ENCODE peak calls at places on chromosomes 11 and 22, in eight cellular contexts. X, Z, D, R, C, O, J and V are unnamed samples.

GRCh38 chr22:45455621-45456020 is 42.1 kb downstream of the RIBC2 start:
- DNase-seq in C (no peak), O (no peak), J (no peak), Z (no peak), R (no peak), D (no peak), X (no peak), V (no peak)

GRCh38 chr11:94641167-94641761 is 74.1 kb downstream of the PIWIL4 start:
- DNase-seq in C (no peak), D (no peak), R (no peak), O (peak; percentile 58), X (no peak), J (no peak), Z (no peak), V (no peak)

GRCh38 chr11:100776212-100776896 is 89.3 kb downstream of the ARHGAP42 start:
- DNase-seq in D (peak; percentile 21), J (no peak), Z (no peak), O (no peak), C (no peak), X (no peak), R (no peak), V (no peak)

GRCh38 chr11:10564692-10565318 is 3.7 kb downstream of the LYVE1 start:
- DNase-seq in D (no peak), C (no peak), R (no peak), Z (no peak), X (no peak), J (no peak), O (no peak), V (no peak)

GRCh38 chr11:108224908-108225786 is 2.3 kb downstream of the ATM start:
- DNase-seq in R (peak; percentile 25), C (no peak), Z (peak; percentile 61), J (no peak), X (no peak), O (no peak), D (no peak), V (no peak)

GRCh38 chr22:19242699-19243098 is 48.8 kb downstream of the CLTCL1 start:
- DNase-seq in O (no peak), C (no peak), R (no peak), Z (no peak), X (no peak), J (no peak), D (no peak), V (no peak)

GRCh38 chr11:64348611-64349387 is 8.8 kb downstream of the CCDC88B start:
- DNase-seq in Z (no peak), D (no peak), X (peak; percentile 63), R (no peak), C (no peak), J (no peak), O (no peak), V (peak; percentile 44)

GRCh38 chr11:104570088-104570701 is 328.1 kb downstream of the CASP12 start:
- DNase-seq in D (no peak), R (no peak), Z (no peak), O (no peak), J (no peak), X (no peak), C (no peak), V (no peak)

GRCh38 chr22:44870021-44870420 is 117.6 kb downstream of the ARHGAP8 start:
- DNase-seq in R (no peak), O (no peak), J (no peak), X (no peak), C (no peak), Z (no peak), D (no peak), V (no peak)

GRCh38 chr22:39839917-39840510 is 53.5 kb downstream of the ENTHD1 start:
- DNase-seq in C (no peak), J (no peak), X (no peak), O (no peak), Z (peak; percentile 66), R (peak; percentile 42), D (no peak), V (no peak)

GRCh38 chr11:118078972-118079411 is 2.1 kb downstream of the TMPRSS4 start:
- DNase-seq in D (no peak), X (no peak), R (no peak), C (no peak), Z (no peak), J (no peak), O (no peak), V (no peak)

GRCh38 chr11:8810331-8811301 is 100.4 kb upstream of the AKIP1 start:
- DNase-seq in Z (peak; percentile 50), J (no peak), O (peak; percentile 81), D (peak; percentile 61), R (no peak), C (no peak), X (peak; percentile 64), V (peak; percentile 71)

GRCh38 chr22:31556627-31557203 is 60.4 kb downstream of the SFI1 start:
- DNase-seq in X (no peak), R (no peak), J (peak; percentile 61), D (peak; percentile 8), Z (no peak), O (no peak), C (no peak), V (no peak)

GRCh38 chr11:75434051-75434450 is 1.0 kb upstream of the KLHL35 start:
- DNase-seq in D (no peak), X (no peak), O (no peak), J (no peak), C (no peak), R (no peak), Z (no peak), V (no peak)

GRCh38 chr11:19628018-19628417 is 84.6 kb upstream of the NAV2 start:
- DNase-seq in Z (no peak), J (no peak), O (peak; percentile 60), C (no peak), R (no peak), D (no peak), X (no peak), V (no peak)

GRCh38 chr11:31437742-31438435 is 68.2 kb downstream of the DNAJC24 start:
- DNase-seq in C (no peak), O (no peak), X (no peak), R (no peak), D (peak; percentile 37), J (no peak), Z (no peak), V (no peak)

GRCh38 chr22:44572414-44573207 is 74.6 kb upstream of the RTL6 start:
- DNase-seq in D (no peak), O (no peak), J (no peak), C (no peak), X (no peak), Z (no peak), R (no peak), V (no peak)

GRCh38 chr11:110966131-110966530 is 253.9 kb upstream of the ARHGAP20 start:
- DNase-seq in O (no peak), C (no peak), J (no peak), D (no peak), X (no peak), R (no peak), Z (no peak), V (no peak)

GRCh38 chr22:37176464-37177061 is 11.5 kb downstream of the C1QTNF6 start:
- DNase-seq in O (peak; percentile 83), Z (no peak), J (no peak), D (no peak), X (peak; percentile 12), C (no peak), R (no peak), V (no peak)

GRCh38 chr11:17629113-17629512 is 82.1 kb downstream of the OTOG start:
- DNase-seq in O (no peak), X (no peak), C (no peak), R (no peak), J (no peak), D (no peak), Z (no peak), V (no peak)

GRCh38 chr22:47515384-47516125 is 753.1 kb downstream of the TBC1D22A start:
- DNase-seq in C (no peak), R (no peak), J (no peak), X (no peak), O (no peak), D (no peak), Z (no peak), V (no peak)

GRCh38 chr11:8028766-8029165 is 41.6 kb downstream of the EIF3F start:
- DNase-seq in O (no peak), R (no peak), X (no peak), D (no peak), C (no peak), Z (no peak), J (no peak), V (no peak)

GRCh38 chr22:30371981-30372380 is 15.2 kb downstream of the CCDC157 start:
- DNase-seq in C (no peak), Z (no peak), O (no peak), X (no peak), R (no peak), D (no peak), J (no peak), V (no peak)